ENCODE peak calls at places on chromosomes 7 and 10, in seven cellular contexts. One of them, this sample, is unnamed.

GRCh38 chr7:36739351-36739750 is 15.1 kb upstream of the AOAH start:
- DNase-seq in ovary: no peak
- DNase-seq in testis: no peak
- DNase-seq in transverse colon: no peak
- DNase-seq in uterus: no peak
- DNase-seq in NB4: no peak
- DNase-seq in H54: no peak
- DNase-seq in this sample: no peak

GRCh38 chr7:143047327-143047726 is 4.8 kb upstream of the OR6V1 start:
- DNase-seq in testis: no peak
- DNase-seq in NB4: no peak
- DNase-seq in uterus: no peak
- DNase-seq in ovary: no peak
- DNase-seq in H54: no peak
- DNase-seq in transverse colon: no peak
- DNase-seq in this sample: no peak

GRCh38 chr10:46094931-46095755 is 49.1 kb upstream of the MSMB start:
- DNase-seq in testis: peak; percentile 89
- DNase-seq in ovary: no peak
- DNase-seq in transverse colon: no peak
- DNase-seq in NB4: peak; percentile 56
- DNase-seq in H54: no peak
- DNase-seq in uterus: no peak
- DNase-seq in this sample: no peak

GRCh38 chr7:35727571-35727970 is 32.6 kb upstream of the HERPUD2 start:
- DNase-seq in H54: no peak
- DNase-seq in uterus: no peak
- DNase-seq in testis: no peak
- DNase-seq in ovary: no peak
- DNase-seq in NB4: peak; percentile 98
- DNase-seq in transverse colon: no peak
- DNase-seq in this sample: no peak

GRCh38 chr10:13414855-13415254 is 66.8 kb upstream of the SEPHS1 start:
- DNase-seq in testis: no peak
- DNase-seq in H54: no peak
- DNase-seq in uterus: no peak
- DNase-seq in NB4: peak; percentile 3
- DNase-seq in transverse colon: peak; percentile 39
- DNase-seq in ovary: no peak
- DNase-seq in this sample: no peak

GRCh38 chr10:33010132-33011037 is 52.4 kb upstream of the ITGB1 start:
- DNase-seq in uterus: no peak
- DNase-seq in transverse colon: no peak
- DNase-seq in testis: no peak
- DNase-seq in ovary: no peak
- DNase-seq in H54: peak; percentile 42
- DNase-seq in NB4: no peak
- DNase-seq in this sample: no peak

GRCh38 chr7:18624436-18624835 is 128.9 kb downstream of the HDAC9 start:
- DNase-seq in transverse colon: no peak
- DNase-seq in H54: no peak
- DNase-seq in ovary: no peak
- DNase-seq in uterus: no peak
- DNase-seq in testis: no peak
- DNase-seq in NB4: no peak
- DNase-seq in this sample: no peak

GRCh38 chr7:99622596-99622995 is 5.8 kb downstream of the ZSCAN25 start:
- DNase-seq in testis: no peak
- DNase-seq in transverse colon: no peak
- DNase-seq in ovary: no peak
- DNase-seq in H54: no peak
- DNase-seq in NB4: peak; percentile 92
- DNase-seq in uterus: no peak
- DNase-seq in this sample: no peak

GRCh38 chr10:103238506-103239252 is 7.0 kb upstream of the RPEL1 start:
- DNase-seq in NB4: no peak
- DNase-seq in uterus: no peak
- DNase-seq in ovary: no peak
- DNase-seq in testis: peak; percentile 56
- DNase-seq in H54: no peak
- DNase-seq in transverse colon: peak; percentile 80
- DNase-seq in this sample: no peak

GRCh38 chr10:13018171-13018570 is 16.7 kb upstream of the CCDC3 start:
- DNase-seq in NB4: no peak
- DNase-seq in H54: no peak
- DNase-seq in transverse colon: no peak
- DNase-seq in testis: no peak
- DNase-seq in uterus: no peak
- DNase-seq in ovary: no peak
- DNase-seq in this sample: no peak

GRCh38 chr10:31069411-31069810 is 37.7 kb upstream of the ZNF438 start:
- DNase-seq in NB4: no peak
- DNase-seq in H54: no peak
- DNase-seq in transverse colon: no peak
- DNase-seq in uterus: no peak
- DNase-seq in ovary: no peak
- DNase-seq in testis: no peak
- DNase-seq in this sample: no peak

GRCh38 chr10:77673086-77673485 is 35.5 kb upstream of the KCNMA1 start:
- DNase-seq in testis: no peak
- DNase-seq in H54: peak; percentile 61
- DNase-seq in uterus: no peak
- DNase-seq in transverse colon: no peak
- DNase-seq in NB4: no peak
- DNase-seq in ovary: no peak
- DNase-seq in this sample: no peak

GRCh38 chr7:31890751-31891150 is 179.5 kb downstream of the PDE1C start:
- DNase-seq in H54: no peak
- DNase-seq in NB4: no peak
- DNase-seq in uterus: no peak
- DNase-seq in ovary: no peak
- DNase-seq in transverse colon: no peak
- DNase-seq in testis: no peak
- DNase-seq in this sample: no peak

GRCh38 chr7:30470783-30471182 is 7.8 kb downstream of the NOD1 start:
- DNase-seq in H54: no peak
- DNase-seq in testis: peak; percentile 56
- DNase-seq in transverse colon: peak; percentile 53
- DNase-seq in ovary: peak; percentile 65
- DNase-seq in NB4: no peak
- DNase-seq in uterus: peak; percentile 81
- DNase-seq in this sample: no peak

GRCh38 chr10:30155401-30155800 is 96.0 kb upstream of the JCAD start:
- DNase-seq in transverse colon: no peak
- DNase-seq in H54: no peak
- DNase-seq in NB4: peak; percentile 9
- DNase-seq in testis: no peak
- DNase-seq in uterus: peak; percentile 36
- DNase-seq in ovary: no peak
- DNase-seq in this sample: no peak

GRCh38 chr7:24073651-24074420 is 210.2 kb upstream of the NPY start:
- DNase-seq in H54: no peak
- DNase-seq in NB4: no peak
- DNase-seq in testis: no peak
- DNase-seq in transverse colon: no peak
- DNase-seq in uterus: no peak
- DNase-seq in ovary: no peak
- DNase-seq in this sample: no peak

GRCh38 chr10:132891994-132892393 is 50.4 kb downstream of the CFAP46 start:
- DNase-seq in testis: no peak
- DNase-seq in uterus: peak; percentile 42
- DNase-seq in transverse colon: no peak
- DNase-seq in NB4: no peak
- DNase-seq in H54: no peak
- DNase-seq in ovary: peak; percentile 22
- DNase-seq in this sample: no peak

GRCh38 chr7:140326116-140326928 is 72.0 kb downstream of the SLC37A3 start:
- DNase-seq in ovary: peak; percentile 72
- DNase-seq in testis: peak; percentile 84
- DNase-seq in uterus: peak; percentile 70
- DNase-seq in H54: peak; percentile 56
- DNase-seq in NB4: peak; percentile 85
- DNase-seq in transverse colon: peak; percentile 84
- DNase-seq in this sample: peak; percentile 65

GRCh38 chr10:80552151-80552646 is 14.5 kb downstream of the SH2D4B start:
- DNase-seq in NB4: no peak
- DNase-seq in uterus: no peak
- DNase-seq in H54: no peak
- DNase-seq in ovary: no peak
- DNase-seq in testis: no peak
- DNase-seq in transverse colon: peak; percentile 66
- DNase-seq in this sample: no peak

DNA sequence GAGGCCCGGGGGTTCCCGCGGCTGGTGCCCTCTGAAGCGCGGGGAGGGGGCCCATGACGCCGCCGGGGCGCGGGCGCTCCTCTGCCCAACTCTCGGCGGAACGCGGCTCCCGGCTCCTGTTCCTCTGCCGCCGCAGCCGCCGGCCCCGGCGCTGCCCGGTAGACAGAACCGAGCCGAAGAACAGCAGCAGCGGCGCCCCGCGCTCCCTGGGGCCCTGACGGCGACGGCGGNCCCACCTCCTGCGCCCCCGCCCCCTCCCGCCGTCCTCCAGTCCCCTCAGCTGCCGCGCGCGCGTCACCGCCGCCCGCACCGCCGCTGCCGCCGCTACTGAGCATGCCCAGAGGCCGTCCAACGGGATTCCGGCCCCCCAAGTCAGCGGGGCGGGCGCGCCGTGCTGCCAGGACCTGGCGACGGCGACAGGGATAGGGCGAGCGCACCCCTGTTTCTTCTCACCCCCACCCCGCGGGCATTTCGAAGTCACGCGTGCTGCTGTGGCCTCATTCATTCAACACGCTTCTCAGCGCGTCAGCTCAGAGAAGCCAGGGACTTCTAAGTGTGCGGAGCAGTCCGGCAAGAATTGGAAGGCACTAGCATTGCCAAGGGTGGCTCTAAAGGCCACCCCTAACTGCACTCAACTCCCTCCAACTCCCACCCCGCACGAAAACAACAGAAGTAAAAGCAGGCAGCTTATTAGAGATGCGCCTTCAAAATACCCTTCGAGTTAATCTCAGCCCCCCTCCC is at the start of gene IPMK:
- DNase-seq in uterus: peak; percentile 88
- DNase-seq in testis: peak; percentile 93
- DNase-seq in NB4: peak; percentile 97
- DNase-seq in ovary: peak; percentile 91
- DNase-seq in H54: peak; percentile 73
- DNase-seq in transverse colon: peak; percentile 97
- DNase-seq in this sample: peak; percentile 56
- TF ChIP-seq POLR2A in uterus: peak; percentile 82
- TF ChIP-seq POLR2A in testis: no peak
- TF ChIP-seq POLR2A in NB4: peak; percentile 88
- TF ChIP-seq POLR2A in ovary: peak; percentile 42
- TF ChIP-seq POLR2A in H54: peak; percentile 61
- TF ChIP-seq POLR2A in transverse colon: peak; percentile 81
- TF ChIP-seq POLR2A in this sample: no peak

GRCh38 chr10:51073461-51074237 is 638 bp upstream of the PRKG1 start:
- DNase-seq in NB4: no peak
- DNase-seq in H54: peak; percentile 26
- DNase-seq in uterus: peak; percentile 66
- DNase-seq in ovary: peak; percentile 48
- DNase-seq in testis: peak; percentile 51
- DNase-seq in transverse colon: peak; percentile 18
- DNase-seq in this sample: peak; percentile 8
- TF ChIP-seq POLR2A in NB4: no peak
- TF ChIP-seq POLR2A in H54: no peak
- TF ChIP-seq POLR2A in uterus: peak; percentile 40
- TF ChIP-seq POLR2A in ovary: no peak
- TF ChIP-seq POLR2A in testis: no peak
- TF ChIP-seq POLR2A in transverse colon: no peak
- TF ChIP-seq POLR2A in this sample: no peak

DNA sequence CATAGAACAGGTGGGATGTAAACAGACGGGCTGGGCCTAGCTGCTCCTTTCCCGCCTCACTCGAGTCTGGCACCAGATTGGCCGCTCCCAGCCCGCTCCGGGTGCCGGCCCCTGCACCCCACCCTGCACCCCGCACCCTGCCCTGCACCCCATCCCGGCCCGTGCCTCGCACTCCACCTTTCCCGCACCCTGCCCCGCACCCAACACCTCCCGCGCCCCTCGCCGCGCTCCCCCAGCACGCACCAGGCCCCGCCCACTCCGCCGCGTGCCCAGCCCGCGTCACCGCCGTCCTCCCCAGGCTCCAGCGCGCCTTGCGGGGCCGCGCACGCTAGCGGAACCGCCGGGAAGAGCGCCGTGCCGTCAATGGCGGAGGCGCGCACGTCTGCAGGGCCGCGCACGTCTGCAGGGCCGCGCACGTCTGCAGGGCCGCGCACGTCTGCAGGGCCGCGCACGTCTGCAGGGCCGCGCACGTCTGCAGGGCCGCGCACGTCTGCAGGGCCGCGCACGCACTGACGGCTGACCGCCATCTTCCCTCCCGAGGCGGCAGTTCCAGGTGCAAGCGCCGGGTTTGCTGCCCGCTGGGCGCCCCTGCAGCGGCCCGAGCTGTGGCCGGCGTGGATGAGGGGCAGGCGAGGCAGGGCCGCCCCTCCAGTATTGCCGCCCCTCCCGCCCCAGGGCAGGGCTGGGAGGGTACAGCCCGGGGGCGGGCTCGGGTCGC is at the start of gene UBE3C:
- DNase-seq in uterus: peak; percentile 86
- DNase-seq in NB4: peak; percentile 98
- DNase-seq in H54: peak; percentile 97
- DNase-seq in testis: peak; percentile 93
- DNase-seq in ovary: peak; percentile 96
- DNase-seq in transverse colon: peak; percentile 92
- DNase-seq in this sample: peak; percentile 95
- TF ChIP-seq POLR2A in uterus: peak; percentile 75
- TF ChIP-seq POLR2A in NB4: peak; percentile 86
- TF ChIP-seq POLR2A in H54: peak; percentile 87
- TF ChIP-seq POLR2A in testis: peak; percentile 20
- TF ChIP-seq POLR2A in ovary: peak; percentile 54
- TF ChIP-seq POLR2A in transverse colon: peak; percentile 55
- TF ChIP-seq POLR2A in this sample: peak; percentile 53

DNA sequence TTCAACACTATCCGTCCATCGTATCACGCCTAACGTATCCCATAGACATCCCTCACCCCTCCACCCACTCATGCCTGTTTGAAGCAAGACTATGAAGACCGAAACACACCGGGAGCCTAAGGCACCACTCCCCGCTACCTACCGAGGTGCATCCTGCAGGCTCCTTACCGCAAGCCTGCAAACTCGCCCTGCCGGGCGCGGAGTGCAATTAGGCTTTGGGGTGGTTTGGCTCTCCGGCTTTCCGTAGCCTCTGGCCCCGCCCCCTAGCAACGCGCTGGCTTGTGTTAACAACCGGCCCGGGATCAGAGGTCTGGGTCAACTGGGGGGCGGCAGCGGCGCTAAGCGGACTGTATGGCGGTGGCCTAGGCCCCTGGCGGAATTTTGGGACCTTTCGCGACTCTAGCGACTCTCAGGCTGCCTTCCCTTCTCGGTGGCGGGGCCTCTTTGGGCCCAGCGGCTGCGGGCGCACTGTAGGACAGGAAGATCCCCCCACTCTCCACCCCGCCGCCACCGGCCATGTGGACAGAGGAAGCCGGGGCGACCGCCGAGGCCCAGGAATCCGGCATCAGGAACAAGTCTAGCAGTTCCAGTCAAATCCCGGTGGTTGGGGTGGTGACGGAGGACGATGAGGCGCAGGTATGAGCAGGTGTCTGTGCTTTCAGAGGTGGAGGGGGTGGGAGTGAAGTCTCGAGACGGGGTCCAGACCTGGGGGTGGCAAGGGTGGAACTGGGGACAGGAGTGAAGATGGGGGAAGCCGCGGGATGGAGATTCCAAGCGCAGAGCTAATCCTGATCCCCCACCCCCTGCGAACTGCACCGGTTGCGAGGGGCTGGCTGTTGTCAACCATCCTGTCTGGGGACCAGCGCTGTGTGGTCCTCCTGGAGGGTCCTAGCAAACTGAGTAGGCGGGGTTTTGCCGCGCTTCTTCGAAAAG is at the start of gene CFAP69:
- DNase-seq in transverse colon: peak; percentile 94
- DNase-seq in H54: peak; percentile 70
- DNase-seq in NB4: peak; percentile 90
- DNase-seq in testis: peak; percentile 95
- DNase-seq in ovary: peak; percentile 95
- DNase-seq in uterus: peak; percentile 90
- DNase-seq in this sample: peak; percentile 60
- TF ChIP-seq POLR2A in transverse colon: peak; percentile 45
- TF ChIP-seq POLR2A in H54: peak; percentile 43
- TF ChIP-seq POLR2A in NB4: no peak
- TF ChIP-seq POLR2A in testis: no peak
- TF ChIP-seq POLR2A in ovary: peak; percentile 23
- TF ChIP-seq POLR2A in uterus: peak; percentile 37
- TF ChIP-seq POLR2A in this sample: peak; percentile 39